ENCODE peak calls at places on chromosomes 3 and 15, in four cellular contexts. V is stomach, X is heart left ventricle, I is psoas muscle. H is an unnamed sample.

GRCh38 chr15:50358805-50359204 is 3.8 kb upstream of the GABPB1 start:
- DNase-seq in V (no peak), X (no peak), I (no peak), H (peak)

GRCh38 chr15:73109751-73110150 is 57.5 kb downstream of the NEO1 start:
- DNase-seq in X (no peak), V (no peak), I (no peak), H (no peak)

GRCh38 chr15:78671626-78672211 is 30.7 kb upstream of the CHRNB4 start:
- DNase-seq in I (no peak), V (no peak), X (no peak), H (peak)

GRCh38 chr3:9933561-9934234 is at the start of gene CRELD1:
- DNase-seq in V (peak), I (peak), X (peak), H (peak)

GRCh38 chr3:71681224-71681668 is 44.0 kb downstream of the EIF4E3 start:
- DNase-seq in X (peak), V (peak), I (peak), H (peak)

GRCh38 chr3:49132437-49133225 is at the start of gene LAMB2:
- DNase-seq in V (peak), I (peak), X (peak), H (peak)

GRCh38 chr3:124599779-124600693 is 130.2 kb upstream of the UMPS start:
- DNase-seq in X (peak), V (no peak), I (no peak), H (no peak)

GRCh38 chr3:25427155-25428002 is 684 bp upstream of the RARB start:
- DNase-seq in V (no peak), I (no peak), X (no peak), H (no peak)

GRCh38 chr3:40718681-40719080 is 193.9 kb downstream of the ZNF621 start:
- DNase-seq in I (no peak), V (no peak), X (no peak), H (no peak)

GRCh38 chr3:194364652-194365434 is 4.7 kb downstream of the LRRC15 start:
- DNase-seq in X (peak), I (peak), V (no peak), H (no peak)

GRCh38 chr15:54620916-54621315 is 575.8 kb downstream of the RSL24D1 start:
- DNase-seq in X (no peak), V (no peak), I (no peak), H (no peak)

GRCh38 chr3:125257563-125257962 is 45.0 kb upstream of the SLC12A8 start:
- DNase-seq in V (no peak), I (no peak), X (no peak), H (no peak)

GRCh38 chr3:27387625-27388024 is 18.4 kb upstream of the NEK10 start:
- DNase-seq in X (no peak), V (no peak), I (no peak), H (peak)

GRCh38 chr3:29642393-29643033 is 361.6 kb downstream of the RBMS3 start:
- DNase-seq in I (peak), X (peak), V (no peak), H (no peak)

GRCh38 chr3:131690800-131691199 is 188.0 kb upstream of the MRPL3 start:
- DNase-seq in X (no peak), V (no peak), I (no peak), H (no peak)

GRCh38 chr3:130779031-130779430 is 32.4 kb upstream of the PIK3R4 start:
- DNase-seq in I (no peak), V (no peak), X (no peak), H (no peak)

GRCh38 chr3:194633349-194634004 is at the start of gene TMEM44:
- DNase-seq in V (peak), X (peak), I (peak), H (peak)

GRCh38 chr3:171285287-171285686 is 174.9 kb downstream of the TNIK start:
- DNase-seq in I (no peak), V (no peak), X (no peak), H (no peak)

GRCh38 chr3:48466386-48467109 is 20.0 kb downstream of the ATRIP start:
- DNase-seq in V (peak), X (no peak), I (no peak), H (no peak)

GRCh38 chr3:60461199-60461598 is 790.1 kb downstream of the FHIT start:
- DNase-seq in X (no peak), I (no peak), V (no peak), H (no peak)

GRCh38 chr3:32399030-32399620 is 7.5 kb downstream of the CMTM7 start:
- DNase-seq in X (no peak), I (no peak), V (no peak), H (peak)

GRCh38 chr15:73464602-73465001 is 21.6 kb downstream of the REC114 start:
- DNase-seq in I (no peak), V (no peak), X (no peak), H (peak)

GRCh38 chr15:34239151-34239761 is 14.4 kb downstream of the EMC4 start:
- DNase-seq in X (no peak), V (no peak), I (no peak), H (peak)

GRCh38 chr15:77889009-77889806 is 188.3 kb downstream of the TBC1D2B start:
- DNase-seq in I (peak), V (no peak), X (no peak), H (no peak)

GRCh38 chr3:27729748-27730611 is 7.9 kb upstream of the EOMES start:
- DNase-seq in V (no peak), I (no peak), X (no peak), H (peak)

GRCh38 chr15:58932791-58933310 is 628 bp downstream of the SLTM start:
- DNase-seq in V (peak), X (no peak), I (no peak), H (peak)

GRCh38 chr3:159848348-159849118 is 140.1 kb upstream of the IL12A start:
- DNase-seq in I (no peak), X (peak), V (no peak), H (no peak)

GRCh38 chr15:97984157-97984556 is 23.7 kb downstream of the ARRDC4 start:
- DNase-seq in V (no peak), I (no peak), X (no peak), H (no peak)

GRCh38 chr15:65249641-65250040 is 37.0 kb downstream of the PARP16 start:
- DNase-seq in V (no peak), X (no peak), I (no peak), H (no peak)

GRCh38 chr15:33008284-33009011 is 186.1 kb downstream of the FMN1 start:
- DNase-seq in X (no peak), V (no peak), I (no peak), H (no peak)

GRCh38 chr15:77541421-77542181 is 91.1 kb downstream of the LINGO1 start:
- DNase-seq in X (peak), I (no peak), V (peak), H (peak)

GRCh38 chr3:38157562-38157961 is 7.8 kb upstream of the OXSR1 start:
- DNase-seq in X (no peak), I (no peak), V (no peak), H (no peak)

GRCh38 chr15:58332676-58333400 is 99.0 kb upstream of the LIPC start:
- DNase-seq in V (no peak), I (no peak), X (no peak), H (no peak)

GRCh38 chr3:141529256-141530132 is 42.7 kb downstream of the RASA2 start:
- DNase-seq in X (no peak), I (no peak), V (no peak), H (peak)

GRCh38 chr15:36882487-36883108 is 217.8 kb downstream of the MEIS2 start:
- DNase-seq in I (no peak), V (no peak), X (no peak), H (peak)

GRCh38 chr3:126395846-126396513 is 1.3 kb downstream of the CFAP100 start:
- DNase-seq in V (no peak), I (no peak), X (no peak), H (no peak)

GRCh38 chr3:152417181-152417580 is 148.5 kb downstream of the MBNL1 start:
- DNase-seq in V (no peak), X (no peak), I (no peak), H (no peak)

DNA sequence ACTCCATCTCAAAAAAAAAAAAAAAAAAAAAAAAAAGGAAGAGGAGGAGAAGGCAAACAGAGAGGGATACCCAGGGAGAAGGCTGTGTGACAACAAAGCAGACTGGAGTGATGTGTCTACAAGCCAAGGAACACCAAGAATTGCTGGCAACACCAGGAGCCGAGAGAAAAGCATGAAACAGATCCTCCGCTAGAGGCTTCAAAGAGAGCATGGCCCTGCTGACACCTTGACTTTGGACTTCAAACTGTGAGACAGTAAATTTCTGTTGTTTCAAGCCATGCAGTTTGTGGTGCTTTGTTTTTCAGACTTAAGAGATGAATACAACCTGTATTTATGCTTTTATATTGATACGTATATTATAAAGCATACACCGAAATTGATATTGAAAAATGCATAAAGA is 74.3 kb upstream of the TRA2B start:
- DNase-seq in X (no peak), V (no peak), I (no peak), H (no peak)
- H3K27ac ChIP-seq in X (no peak), V (no peak), I (no peak), H (no peak)

GRCh38 chr3:100263583-100263982 is 2.8 kb downstream of the TBC1D23 start:
- DNase-seq in I (no peak), X (no peak), V (no peak), H (no peak)
- H3K27ac ChIP-seq in I (peak), X (no peak), V (no peak), H (peak)

GRCh38 chr3:56802411-56802745 is 629 bp upstream of the ARHGEF3 start:
- DNase-seq in X (no peak), V (no peak), I (no peak), H (no peak)

GRCh38 chr3:56801597-56802410 is at the start of gene ARHGEF3:
- DNase-seq in I (peak), X (peak), V (peak), H (peak)

GRCh38 chr3:56801151-56801596 is 575 bp downstream of the ARHGEF3 start:
- DNase-seq in V (no peak), I (no peak), X (no peak), H (no peak)

GRCh38 chr3:56799251-56799882 is 2.4 kb downstream of the ARHGEF3 start:
- DNase-seq in X (no peak), V (no peak), I (no peak), H (peak)

DNA sequence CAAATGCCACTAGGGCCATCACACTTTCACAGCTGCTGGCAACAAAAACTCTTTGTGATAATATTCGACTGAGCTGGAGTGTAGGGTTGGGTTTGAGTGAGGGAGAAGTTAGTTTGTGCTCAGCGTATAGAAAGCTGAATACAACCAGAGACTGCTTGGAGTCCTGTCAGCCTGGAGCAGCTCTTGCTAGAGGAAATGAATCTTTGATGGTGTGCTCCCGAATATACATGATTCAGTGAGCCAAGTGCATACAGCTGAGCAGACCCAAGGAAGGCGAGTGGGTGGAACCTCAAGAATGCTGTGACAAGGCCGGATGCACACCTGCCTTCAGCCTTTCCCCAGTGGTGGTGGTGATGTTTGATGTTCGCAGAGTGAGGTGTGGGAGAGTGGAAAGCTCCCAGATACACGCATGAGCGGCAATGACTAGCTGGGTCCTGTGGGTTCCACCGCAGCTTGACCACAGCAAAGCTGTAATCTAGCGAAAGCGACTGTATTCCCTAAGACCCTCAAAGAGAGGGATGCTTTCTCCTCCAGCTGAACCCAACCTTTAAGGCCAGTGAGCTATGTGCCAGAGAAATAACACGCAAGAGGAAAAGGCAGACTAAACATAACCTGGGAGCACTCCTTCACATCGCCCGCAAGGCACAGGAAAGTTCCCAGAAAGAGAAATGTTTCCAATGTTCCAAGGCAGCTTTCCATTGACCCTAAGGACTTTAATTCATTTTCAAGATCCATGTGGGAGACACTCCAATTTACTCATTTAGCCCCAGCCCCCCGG is 1.2 kb downstream of the ARHGEF3 start:
- DNase-seq in V (peak), I (no peak), X (no peak), H (no peak)
- H3K27ac ChIP-seq in V (peak), I (peak), X (peak), H (no peak)

GRCh38 chr3:59266551-59266950 is 216.7 kb upstream of the CFAP20DC start:
- DNase-seq in X (no peak), V (no peak), I (no peak), H (no peak)
- H3K27ac ChIP-seq in X (no peak), V (no peak), I (no peak), H (no peak)

GRCh38 chr15:76183906-76184639 is 124.3 kb downstream of the TMEM266 start:
- DNase-seq in V (no peak), X (no peak), I (no peak), H (no peak)
- H3K27ac ChIP-seq in V (no peak), X (no peak), I (no peak), H (no peak)

GRCh38 chr15:96252148-96252547 is 78.4 kb upstream of the NR2F2 start:
- DNase-seq in V (no peak), I (no peak), X (no peak), H (no peak)
- H3K27ac ChIP-seq in V (no peak), I (no peak), X (no peak), H (no peak)

GRCh38 chr3:42659451-42660130 is 6.1 kb downstream of the ZBTB47 start:
- DNase-seq in V (no peak), X (peak), I (no peak), H (no peak)

GRCh38 chr3:42656680-42657610 is 3.4 kb downstream of the ZBTB47 start:
- DNase-seq in X (no peak), I (no peak), V (no peak), H (no peak)

GRCh38 chr3:42658771-42659390 is 5.4 kb downstream of the ZBTB47 start:
- DNase-seq in X (peak), I (no peak), V (no peak), H (no peak)

GRCh38 chr3:42657675-42658074 is 4.2 kb downstream of the ZBTB47 start:
- DNase-seq in I (no peak), X (no peak), V (no peak), H (no peak)

GRCh38 chr3:42658091-42658770 is 4.7 kb downstream of the ZBTB47 start:
- DNase-seq in I (no peak), V (no peak), X (no peak), H (no peak)
- H3K27ac ChIP-seq in I (peak), V (no peak), X (peak), H (no peak)

DNA sequence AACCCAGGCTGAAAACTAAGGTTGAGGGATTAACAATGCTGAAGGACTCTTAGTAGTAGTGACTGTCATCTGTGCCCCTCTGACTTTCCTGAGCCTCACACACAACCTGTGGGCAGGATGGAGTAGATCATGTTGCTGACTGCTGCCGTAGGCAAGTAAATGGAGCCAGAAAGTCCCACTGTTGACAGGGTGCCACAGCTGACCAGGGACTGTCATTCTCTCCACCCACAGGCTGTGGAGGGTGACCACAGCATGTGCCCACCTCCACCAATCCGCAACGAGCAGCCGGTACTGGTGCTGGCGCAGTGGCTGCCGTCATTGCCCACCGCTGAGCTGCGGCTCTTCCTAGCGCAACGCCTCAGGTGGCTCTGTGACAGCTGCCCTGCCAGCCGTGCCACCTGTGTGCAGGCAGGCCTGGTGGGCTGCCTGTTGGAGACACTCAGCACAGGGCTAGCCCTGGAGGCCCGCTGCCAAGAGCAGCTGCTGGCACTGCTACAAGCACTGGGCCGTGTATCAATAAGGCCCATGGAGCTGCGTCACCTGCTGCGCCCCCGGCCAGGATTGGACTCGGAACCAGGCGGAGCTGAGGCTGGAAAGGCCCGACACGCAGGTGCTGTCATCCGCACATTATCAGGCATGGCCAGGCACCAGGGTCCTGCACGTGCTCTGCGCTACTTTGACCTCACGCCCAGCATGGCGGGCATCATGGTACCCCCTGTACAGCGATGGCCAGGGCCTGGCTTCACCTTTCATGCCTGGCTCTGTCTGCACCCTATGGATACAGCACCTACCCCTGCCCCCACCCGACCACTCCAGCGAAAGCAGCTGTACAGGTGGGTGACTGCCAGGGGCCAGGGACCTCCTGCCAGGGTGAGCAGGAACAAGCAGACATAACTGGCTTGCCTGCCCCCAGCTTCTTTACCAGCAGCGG is 15.6 kb downstream of the NBEAL2 start:
- DNase-seq in I (peak), X (no peak), V (no peak), H (no peak)
- H3K27ac ChIP-seq in I (no peak), X (no peak), V (no peak), H (no peak)

GRCh38 chr3:61594144-61594977 is 33.0 kb downstream of the PTPRG start:
- DNase-seq in I (no peak), V (no peak), X (no peak), H (no peak)

GRCh38 chr3:61595826-61596225 is 34.5 kb downstream of the PTPRG start:
- DNase-seq in V (no peak), X (no peak), I (no peak), H (no peak)

GRCh38 chr3:61593630-61594029 is 32.3 kb downstream of the PTPRG start:
- DNase-seq in I (no peak), V (no peak), X (no peak), H (no peak)

GRCh38 chr3:61591300-61591699 is 29.9 kb downstream of the PTPRG start:
- DNase-seq in I (no peak), X (no peak), V (no peak), H (no peak)

GRCh38 chr3:61594978-61595687 is 33.8 kb downstream of the PTPRG start:
- DNase-seq in X (no peak), V (no peak), I (no peak), H (no peak)
- H3K27ac ChIP-seq in X (peak), V (no peak), I (peak), H (no peak)

H was measured in GM23338.